ENCODE peak calls at places on chromosomes 7 and 10, in four cellular contexts. One of them, this sample, is unnamed.

GRCh38 chr10:70964281-70964680 is 75.9 kb upstream of the PCBD1 start:
- DNase-seq in HepG2: no peak
- DNase-seq in H1: no peak
- DNase-seq in K562: no peak
- DNase-seq in this sample: no peak

GRCh38 chr7:107799645-107800264 is 3.3 kb downstream of the SLC26A3 start:
- DNase-seq in HepG2: peak
- DNase-seq in K562: no peak
- DNase-seq in H1: no peak
- DNase-seq in this sample: no peak

GRCh38 chr10:128892005-128892404 is 575.0 kb upstream of the MGMT start:
- DNase-seq in HepG2: no peak
- DNase-seq in K562: no peak
- DNase-seq in H1: no peak
- DNase-seq in this sample: no peak

GRCh38 chr7:35691827-35692307 is 3.1 kb downstream of the HERPUD2 start:
- DNase-seq in HepG2: peak
- DNase-seq in H1: no peak
- DNase-seq in K562: peak
- DNase-seq in this sample: no peak

GRCh38 chr10:111879964-111880363 is 303.6 kb downstream of the GPAM start:
- DNase-seq in K562: no peak
- DNase-seq in H1: no peak
- DNase-seq in HepG2: no peak
- DNase-seq in this sample: no peak

GRCh38 chr10:106897631-106898161 is 266.8 kb downstream of the SORCS1 start:
- DNase-seq in HepG2: no peak
- DNase-seq in H1: no peak
- DNase-seq in K562: no peak
- DNase-seq in this sample: no peak

GRCh38 chr10:43239756-43240155 is 27.1 kb downstream of the RASGEF1A start:
- DNase-seq in H1: no peak
- DNase-seq in K562: no peak
- DNase-seq in HepG2: no peak
- DNase-seq in this sample: no peak

GRCh38 chr10:44424298-44424697 is 39.4 kb upstream of the CXCL12 start:
- DNase-seq in H1: no peak
- DNase-seq in HepG2: no peak
- DNase-seq in K562: no peak
- DNase-seq in this sample: no peak

GRCh38 chr10:26334932-26335573 is 103.1 kb upstream of the APBB1IP start:
- DNase-seq in HepG2: peak
- DNase-seq in H1: peak
- DNase-seq in K562: peak
- DNase-seq in this sample: peak

GRCh38 chr7:2016021-2016631 is 216.6 kb downstream of the MAD1L1 start:
- DNase-seq in K562: no peak
- DNase-seq in HepG2: no peak
- DNase-seq in H1: no peak
- DNase-seq in this sample: no peak

GRCh38 chr10:95363303-95363912 is 72.6 kb upstream of the PDLIM1 start:
- DNase-seq in K562: peak
- DNase-seq in H1: no peak
- DNase-seq in HepG2: peak
- DNase-seq in this sample: peak

GRCh38 chr7:50727072-50727471 is 55.6 kb downstream of the GRB10 start:
- DNase-seq in K562: no peak
- DNase-seq in H1: no peak
- DNase-seq in HepG2: no peak
- DNase-seq in this sample: no peak
- TF ChIP-seq FOSL1 in K562: no peak
- TF ChIP-seq FOSL1 in H1: no peak
- TF ChIP-seq FOSL1 in HepG2: no peak
- TF ChIP-seq FOSL1 in this sample: no peak

GRCh38 chr7:47606176-47606575 is 24.3 kb upstream of the TNS3 start:
- DNase-seq in HepG2: no peak
- DNase-seq in H1: no peak
- DNase-seq in K562: no peak
- DNase-seq in this sample: no peak

GRCh38 chr7:47601881-47602249 is 20.0 kb upstream of the TNS3 start:
- DNase-seq in HepG2: peak
- DNase-seq in K562: no peak
- DNase-seq in H1: no peak
- DNase-seq in this sample: no peak

GRCh38 chr7:47601119-47601880 is 19.4 kb upstream of the TNS3 start:
- DNase-seq in HepG2: peak
- DNase-seq in K562: no peak
- DNase-seq in H1: no peak
- DNase-seq in this sample: no peak

GRCh38 chr7:47602272-47603004 is 20.5 kb upstream of the TNS3 start:
- DNase-seq in HepG2: no peak
- DNase-seq in H1: no peak
- DNase-seq in K562: no peak
- DNase-seq in this sample: no peak

DNA sequence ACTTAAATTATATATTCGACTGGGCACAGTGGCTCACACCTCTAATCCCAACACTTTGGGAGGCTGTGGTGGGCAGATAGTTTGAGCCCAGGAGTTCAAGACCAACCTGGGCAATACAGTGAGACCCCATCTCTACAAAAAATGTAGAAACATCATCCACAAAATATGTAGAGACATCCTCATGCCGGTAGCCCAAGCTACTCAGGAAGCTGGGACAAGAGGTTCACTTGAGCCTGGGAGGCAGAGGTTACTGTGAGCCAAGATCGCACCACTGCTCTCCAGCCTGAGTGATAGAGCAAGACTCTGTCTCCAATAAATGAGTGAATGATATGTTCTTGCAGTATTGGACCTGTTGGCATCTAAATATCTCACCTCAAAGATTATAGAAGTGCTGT is 22.6 kb upstream of the TNS3 start:
- DNase-seq in K562: no peak
- DNase-seq in H1: no peak
- DNase-seq in HepG2: no peak
- DNase-seq in this sample: no peak
- TF ChIP-seq FOSL1 in K562: no peak
- TF ChIP-seq FOSL1 in H1: no peak
- TF ChIP-seq FOSL1 in HepG2: no peak
- TF ChIP-seq FOSL1 in this sample: no peak

GRCh38 chr10:50992972-50993766 is 81.1 kb upstream of the PRKG1 start:
- DNase-seq in K562: no peak
- DNase-seq in H1: no peak
- DNase-seq in HepG2: no peak
- DNase-seq in this sample: no peak
- TF ChIP-seq FOSL1 in K562: no peak
- TF ChIP-seq FOSL1 in H1: no peak
- TF ChIP-seq FOSL1 in HepG2: no peak
- TF ChIP-seq FOSL1 in this sample: no peak

GRCh38 chr10:131832056-131832685 is 68.6 kb upstream of the PPP2R2D start:
- DNase-seq in H1: no peak
- DNase-seq in HepG2: no peak
- DNase-seq in K562: no peak
- DNase-seq in this sample: no peak

GRCh38 chr10:131833446-131834080 is 67.2 kb upstream of the PPP2R2D start:
- DNase-seq in HepG2: no peak
- DNase-seq in H1: no peak
- DNase-seq in K562: no peak
- DNase-seq in this sample: no peak

GRCh38 chr10:131829156-131829930 is 71.5 kb upstream of the PPP2R2D start:
- DNase-seq in H1: no peak
- DNase-seq in K562: no peak
- DNase-seq in HepG2: no peak
- DNase-seq in this sample: no peak

GRCh38 chr10:131830446-131831130 is 70.2 kb upstream of the PPP2R2D start:
- DNase-seq in K562: no peak
- DNase-seq in HepG2: no peak
- DNase-seq in H1: no peak
- DNase-seq in this sample: no peak

DNA sequence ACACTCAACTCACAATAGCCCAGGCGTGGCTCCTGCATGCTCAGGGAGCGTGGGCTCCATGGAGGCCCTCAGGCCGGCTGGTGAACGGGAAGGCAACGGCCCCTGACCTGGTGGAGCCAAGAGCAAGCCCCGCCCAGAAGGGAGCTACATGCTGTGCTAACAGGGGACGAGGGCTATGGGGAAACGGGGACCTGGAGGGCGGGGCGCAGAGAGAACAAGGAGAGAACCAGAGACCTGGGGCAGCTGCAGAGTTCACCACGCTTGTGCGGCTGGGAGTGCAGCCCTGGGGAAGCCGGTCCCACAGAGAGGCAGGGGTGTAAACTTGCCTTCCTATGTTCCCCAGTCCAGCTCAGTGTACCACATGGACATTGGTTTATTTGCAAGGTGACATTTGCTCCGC is 69.2 kb upstream of the PPP2R2D start:
- DNase-seq in H1: no peak
- DNase-seq in HepG2: no peak
- DNase-seq in K562: no peak
- DNase-seq in this sample: no peak
- TF ChIP-seq FOSL1 in H1: no peak
- TF ChIP-seq FOSL1 in HepG2: no peak
- TF ChIP-seq FOSL1 in K562: no peak
- TF ChIP-seq FOSL1 in this sample: no peak

GRCh38 chr10:66783296-66783695 is 142.5 kb upstream of the LRRTM3 start:
- DNase-seq in H1: no peak
- DNase-seq in K562: no peak
- DNase-seq in HepG2: no peak
- DNase-seq in this sample: no peak
- TF ChIP-seq FOSL1 in H1: no peak
- TF ChIP-seq FOSL1 in K562: no peak
- TF ChIP-seq FOSL1 in HepG2: no peak
- TF ChIP-seq FOSL1 in this sample: no peak